ENCODE peak calls at places on chromosomes 7 and 10, in eight cellular contexts. T is stomach; B is AG04449; U is uterus; J is Panc1; H is CD8-positive, alpha-beta T cell; K is right lobe of liver; M is BJ. L is an unnamed sample.

GRCh38 chr10:127906548-127907377 is at the start of gene PTPRE:
- DNase-seq in T (peak; percentile 83), B (no peak), U (no peak), J (no peak), H (peak; percentile 49), K (peak; percentile 82), M (no peak), L (no peak)

GRCh38 chr10:106609867-106610266 is 554.6 kb downstream of the SORCS1 start:
- DNase-seq in T (no peak), B (no peak), U (no peak), J (no peak), H (no peak), K (no peak), M (no peak), L (no peak)

GRCh38 chr10:86298501-86299001 is 68.0 kb downstream of the GRID1 start:
- DNase-seq in T (peak; percentile 11), B (no peak), U (no peak), J (no peak), H (no peak), K (no peak), M (no peak), L (no peak)

GRCh38 chr7:122546496-122546895 is 152.4 kb downstream of the RNF133 start:
- DNase-seq in T (no peak), B (no peak), U (no peak), J (no peak), H (no peak), K (no peak), M (no peak), L (no peak)

GRCh38 chr10:17453377-17454091 is 861 bp downstream of the ST8SIA6 start:
- DNase-seq in T (peak; percentile 41), B (no peak), U (no peak), J (no peak), H (peak; percentile 23), K (peak; percentile 59), M (no peak), L (no peak)

GRCh38 chr10:103574116-103575061 is 80.9 kb downstream of the NEURL1 start:
- DNase-seq in T (no peak), B (no peak), U (peak; percentile 84), J (no peak), H (no peak), K (no peak), M (no peak), L (no peak)

GRCh38 chr10:63264852-63265617 is 131.9 kb downstream of the NRBF2 start:
- DNase-seq in T (no peak), B (no peak), U (no peak), J (peak; percentile 24), H (peak; percentile 47), K (no peak), M (no peak), L (no peak)

GRCh38 chr10:110502851-110503301 is 5.2 kb downstream of the DUSP5 start:
- DNase-seq in T (no peak), B (no peak), U (peak; percentile 68), J (no peak), H (no peak), K (peak; percentile 67), M (no peak), L (peak; percentile 94)

GRCh38 chr10:101709359-101710063 is 14.5 kb upstream of the FBXW4 start:
- DNase-seq in T (no peak), B (no peak), U (no peak), J (no peak), H (no peak), K (no peak), M (no peak), L (no peak)

GRCh38 chr10:117677239-117677638 is 134.7 kb downstream of the EMX2 start:
- DNase-seq in T (no peak), B (no peak), U (no peak), J (no peak), H (no peak), K (no peak), M (no peak), L (no peak)

GRCh38 chr10:30510184-30510931 is 76.4 kb downstream of the MAP3K8 start:
- DNase-seq in T (no peak), B (no peak), U (peak; percentile 72), J (no peak), H (no peak), K (no peak), M (no peak), L (no peak)

GRCh38 chr10:68826764-68827591 is at the start of gene STOX1:
- DNase-seq in T (peak; percentile 65), B (no peak), U (peak; percentile 36), J (no peak), H (peak; percentile 42), K (peak; percentile 61), M (peak; percentile 0), L (no peak)

GRCh38 chr7:128045766-128046165 is 14.5 kb upstream of the LRRC4 start:
- DNase-seq in T (no peak), B (no peak), U (no peak), J (no peak), H (no peak), K (no peak), M (no peak), L (no peak)

GRCh38 chr10:88853155-88853554 is 1.5 kb upstream of the ANKRD22 start:
- DNase-seq in T (no peak), B (no peak), U (no peak), J (no peak), H (no peak), K (no peak), M (no peak), L (no peak)

GRCh38 chr7:25454562-25455031 is 226.3 kb upstream of the NPVF start:
- DNase-seq in T (no peak), B (no peak), U (peak; percentile 34), J (no peak), H (no peak), K (no peak), M (no peak), L (no peak)

GRCh38 chr7:69738396-69738889 is 140.2 kb downstream of the AUTS2 start:
- DNase-seq in T (no peak), B (peak; percentile 58), U (no peak), J (no peak), H (no peak), K (no peak), M (no peak), L (no peak)

GRCh38 chr7:50367098-50367497 is 62.6 kb downstream of the IKZF1 start:
- DNase-seq in T (no peak), B (no peak), U (no peak), J (no peak), H (peak; percentile 22), K (no peak), M (no peak), L (no peak)

GRCh38 chr10:119316729-119317097 is 109.3 kb downstream of the GRK5 start:
- DNase-seq in T (no peak), B (peak; percentile 42), U (peak; percentile 42), J (no peak), H (no peak), K (no peak), M (peak; percentile 53), L (no peak)

GRCh38 chr10:91495402-91495801 is 85.3 kb downstream of the HECTD2 start:
- DNase-seq in T (no peak), B (no peak), U (no peak), J (no peak), H (no peak), K (no peak), M (no peak), L (no peak)

DNA sequence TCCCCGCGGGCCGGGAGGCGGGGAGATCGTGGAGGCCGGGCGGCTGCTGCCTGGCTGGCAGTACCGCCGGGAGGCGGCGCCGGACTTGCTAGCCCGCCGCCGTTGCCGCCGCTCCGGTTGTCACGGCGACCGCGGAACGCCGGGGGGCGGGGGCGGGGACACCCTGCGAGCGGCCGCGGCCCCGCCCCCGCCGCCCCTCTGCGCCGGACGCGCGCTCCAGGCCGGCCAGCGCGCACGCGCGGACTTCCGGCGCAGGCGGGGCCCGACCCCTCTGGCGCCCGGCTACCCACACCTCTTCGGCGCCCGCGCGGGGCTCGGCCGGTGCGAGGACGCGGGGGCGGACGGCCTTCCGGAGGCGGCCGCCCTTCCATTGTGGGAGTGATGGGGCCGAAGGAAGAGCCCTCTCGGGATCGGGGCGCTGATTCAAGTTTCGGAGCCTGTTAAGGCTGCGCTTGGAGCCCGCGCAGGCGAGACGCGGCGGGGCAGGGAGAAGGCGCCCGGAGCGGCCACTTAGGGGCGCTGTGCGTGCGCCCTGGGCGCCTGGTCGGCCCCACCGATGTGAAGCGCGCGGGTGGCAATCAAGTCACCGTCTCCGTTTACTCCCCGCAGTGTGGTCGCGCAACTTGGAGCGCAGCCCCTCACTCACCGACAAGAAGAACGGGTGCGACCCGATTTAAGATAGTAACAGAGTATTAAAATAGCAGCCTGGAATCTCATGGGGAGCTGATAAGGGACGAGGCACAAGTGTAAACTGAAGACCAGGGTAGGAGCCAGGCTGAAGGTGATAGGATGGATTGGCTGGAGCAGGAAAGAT is 448 bp upstream of the DPY19L1 start:
- DNase-seq in T (peak; percentile 97), B (no peak), U (peak; percentile 90), J (no peak), H (peak; percentile 87), K (peak; percentile 98), M (peak; percentile 55), L (peak; percentile 45)
- TF ChIP-seq CTCF in T (peak; percentile 84), B (peak; percentile 92), U (peak; percentile 96), J (peak; percentile 99), H (peak; percentile 74), K (peak; percentile 86), M (peak; percentile 76), L (peak; percentile 76)

GRCh38 chr7:49091089-49091488 is 166.7 kb downstream of the CDC14C start:
- DNase-seq in T (no peak), B (no peak), U (no peak), J (no peak), H (no peak), K (no peak), M (no peak), L (no peak)
- H3K4me3 ChIP-seq in T (no peak overlapping the region), B (no peak overlapping the region), U (no peak overlapping the region), J (no peak overlapping the region), H (no peak overlapping the region), K (no peak overlapping the region), M (no peak overlapping the region), L (no peak overlapping the region)

GRCh38 chr10:124520553-124521428 is 59.2 kb downstream of the LHPP start:
- DNase-seq in T (no peak), B (no peak), U (no peak), J (no peak), H (no peak), K (no peak), M (no peak), L (no peak)
- TF ChIP-seq CTCF in T (no peak), B (no peak), U (no peak), J (no peak), H (no peak), K (no peak), M (no peak), L (peak; percentile 7)

GRCh38 chr10:122490786-122491680 is 29.7 kb downstream of the HTRA1 start:
- DNase-seq in T (no peak), B (no peak), U (peak; percentile 54), J (no peak), H (peak; percentile 14), K (no peak), M (no peak), L (no peak)

GRCh38 chr10:122492955-122493597 is 31.7 kb downstream of the HTRA1 start:
- DNase-seq in T (no peak), B (no peak), U (peak; percentile 70), J (no peak), H (no peak), K (no peak), M (no peak), L (no peak)

GRCh38 chr10:122492006-122492405 is 30.7 kb downstream of the HTRA1 start:
- DNase-seq in T (no peak), B (no peak), U (no peak), J (no peak), H (no peak), K (no peak), M (no peak), L (no peak)

GRCh38 chr10:122487231-122487765 is 25.9 kb downstream of the HTRA1 start:
- DNase-seq in T (no peak), B (no peak), U (no peak), J (no peak), H (no peak), K (no peak), M (no peak), L (no peak)

GRCh38 chr10:122490268-122490667 is 28.9 kb downstream of the HTRA1 start:
- DNase-seq in T (no peak), B (no peak), U (no peak), J (no peak), H (no peak), K (no peak), M (no peak), L (no peak)
- H3K4me3 ChIP-seq in T (no peak overlapping the region), B (no peak overlapping the region), U (no peak overlapping the region), J (no peak overlapping the region), H (no peak overlapping the region), K (no peak overlapping the region), M (no peak overlapping the region), L (no peak overlapping the region)

L was measured in LNCaP clone FGC.